ENCODE peak calls at places on chromosomes 1 and 21, in nine cellular contexts. One of them, this sample, is unnamed.

GRCh38 chr21:21230672-21231071 is 232.5 kb downstream of the NCAM2 start:
- DNase-seq in BE2C: no peak
- DNase-seq in HFF-Myc: no peak
- DNase-seq in ovary: no peak
- DNase-seq in osteocyte: no peak
- DNase-seq in nephron progenitor cell: no peak
- DNase-seq in thoracic aorta: no peak
- DNase-seq in right atrium auricular region: no peak
- DNase-seq in BJ: no peak
- DNase-seq in this sample: no peak

GRCh38 chr1:2181752-2182151 is 12.8 kb downstream of the FAAP20 start:
- DNase-seq in BE2C: no peak
- DNase-seq in HFF-Myc: no peak
- DNase-seq in ovary: no peak
- DNase-seq in osteocyte: no peak
- DNase-seq in nephron progenitor cell: no peak
- DNase-seq in thoracic aorta: no peak
- DNase-seq in right atrium auricular region: no peak
- DNase-seq in BJ: no peak
- DNase-seq in this sample: no peak

GRCh38 chr1:111190931-111191451 is 9.5 kb downstream of the DENND2D start:
- DNase-seq in BE2C: no peak
- DNase-seq in HFF-Myc: no peak
- DNase-seq in ovary: no peak
- DNase-seq in osteocyte: no peak
- DNase-seq in nephron progenitor cell: no peak
- DNase-seq in thoracic aorta: no peak
- DNase-seq in right atrium auricular region: no peak
- DNase-seq in BJ: no peak
- DNase-seq in this sample: no peak

GRCh38 chr1:112517646-112518045 is 8.9 kb downstream of the WNT2B start:
- DNase-seq in BE2C: no peak
- DNase-seq in HFF-Myc: no peak
- DNase-seq in ovary: no peak
- DNase-seq in osteocyte: no peak
- DNase-seq in nephron progenitor cell: no peak
- DNase-seq in thoracic aorta: no peak
- DNase-seq in right atrium auricular region: no peak
- DNase-seq in BJ: no peak
- DNase-seq in this sample: no peak

GRCh38 chr21:43727571-43728466 is 8.9 kb downstream of the PDXK start:
- DNase-seq in BE2C: no peak
- DNase-seq in HFF-Myc: no peak
- DNase-seq in ovary: peak
- DNase-seq in osteocyte: no peak
- DNase-seq in nephron progenitor cell: no peak
- DNase-seq in thoracic aorta: no peak
- DNase-seq in right atrium auricular region: no peak
- DNase-seq in BJ: no peak
- DNase-seq in this sample: no peak

GRCh38 chr1:159922499-159923202 is 2.7 kb downstream of the TAGLN2 start:
- DNase-seq in BE2C: peak
- DNase-seq in HFF-Myc: no peak
- DNase-seq in ovary: peak
- DNase-seq in osteocyte: no peak
- DNase-seq in nephron progenitor cell: no peak
- DNase-seq in thoracic aorta: no peak
- DNase-seq in right atrium auricular region: no peak
- DNase-seq in BJ: no peak
- DNase-seq in this sample: peak

GRCh38 chr1:3174487-3175247 is 105.7 kb downstream of the PRDM16 start:
- DNase-seq in BE2C: no peak
- DNase-seq in HFF-Myc: no peak
- DNase-seq in ovary: peak
- DNase-seq in osteocyte: no peak
- DNase-seq in nephron progenitor cell: no peak
- DNase-seq in thoracic aorta: peak
- DNase-seq in right atrium auricular region: peak
- DNase-seq in BJ: no peak
- DNase-seq in this sample: no peak

GRCh38 chr1:205379056-205379455 is 22.3 kb upstream of the KLHDC8A start:
- DNase-seq in BE2C: no peak
- DNase-seq in HFF-Myc: no peak
- DNase-seq in ovary: no peak
- DNase-seq in osteocyte: no peak
- DNase-seq in nephron progenitor cell: no peak
- DNase-seq in thoracic aorta: no peak
- DNase-seq in right atrium auricular region: peak
- DNase-seq in BJ: no peak
- DNase-seq in this sample: no peak

GRCh38 chr1:2379733-2380404 is 11.5 kb downstream of the MORN1 start:
- DNase-seq in BE2C: no peak
- DNase-seq in HFF-Myc: no peak
- DNase-seq in ovary: peak
- DNase-seq in osteocyte: no peak
- DNase-seq in nephron progenitor cell: peak
- DNase-seq in thoracic aorta: no peak
- DNase-seq in right atrium auricular region: no peak
- DNase-seq in BJ: no peak
- DNase-seq in this sample: no peak

GRCh38 chr1:119675349-119676343 is 27.6 kb upstream of the ZNF697 start:
- DNase-seq in BE2C: peak
- DNase-seq in HFF-Myc: peak
- DNase-seq in ovary: peak
- DNase-seq in osteocyte: peak
- DNase-seq in nephron progenitor cell: peak
- DNase-seq in thoracic aorta: peak
- DNase-seq in right atrium auricular region: peak
- DNase-seq in BJ: no peak
- DNase-seq in this sample: peak

GRCh38 chr1:86502721-86503430 is 34.1 kb downstream of the CLCA1 start:
- DNase-seq in BE2C: no peak
- DNase-seq in HFF-Myc: no peak
- DNase-seq in ovary: peak
- DNase-seq in osteocyte: no peak
- DNase-seq in nephron progenitor cell: peak
- DNase-seq in thoracic aorta: no peak
- DNase-seq in right atrium auricular region: no peak
- DNase-seq in BJ: no peak
- DNase-seq in this sample: peak

GRCh38 chr1:205446828-205447227 is 9.0 kb downstream of the BLACAT1 start:
- DNase-seq in BE2C: no peak
- DNase-seq in HFF-Myc: no peak
- DNase-seq in ovary: no peak
- DNase-seq in osteocyte: no peak
- DNase-seq in nephron progenitor cell: no peak
- DNase-seq in thoracic aorta: no peak
- DNase-seq in right atrium auricular region: no peak
- DNase-seq in BJ: no peak
- DNase-seq in this sample: peak

GRCh38 chr1:64405833-64406232 is 64.1 kb upstream of the CACHD1 start:
- DNase-seq in BE2C: no peak
- DNase-seq in HFF-Myc: no peak
- DNase-seq in ovary: no peak
- DNase-seq in osteocyte: no peak
- DNase-seq in nephron progenitor cell: no peak
- DNase-seq in thoracic aorta: no peak
- DNase-seq in right atrium auricular region: no peak
- DNase-seq in BJ: no peak
- DNase-seq in this sample: no peak

GRCh38 chr1:147676306-147677085 is 6.2 kb upstream of the ACP6 start:
- DNase-seq in BE2C: no peak
- DNase-seq in HFF-Myc: no peak
- DNase-seq in ovary: no peak
- DNase-seq in osteocyte: no peak
- DNase-seq in nephron progenitor cell: no peak
- DNase-seq in thoracic aorta: no peak
- DNase-seq in right atrium auricular region: no peak
- DNase-seq in BJ: no peak
- DNase-seq in this sample: no peak

GRCh38 chr21:46018615-46019014 is 37.0 kb downstream of the COL6A1 start:
- DNase-seq in BE2C: no peak
- DNase-seq in HFF-Myc: no peak
- DNase-seq in ovary: no peak
- DNase-seq in osteocyte: peak
- DNase-seq in nephron progenitor cell: no peak
- DNase-seq in thoracic aorta: no peak
- DNase-seq in right atrium auricular region: no peak
- DNase-seq in BJ: no peak
- DNase-seq in this sample: no peak

GRCh38 chr1:243416510-243416909 is 160.7 kb downstream of the SDCCAG8 start:
- DNase-seq in BE2C: no peak
- DNase-seq in HFF-Myc: no peak
- DNase-seq in ovary: no peak
- DNase-seq in osteocyte: no peak
- DNase-seq in nephron progenitor cell: no peak
- DNase-seq in thoracic aorta: no peak
- DNase-seq in right atrium auricular region: no peak
- DNase-seq in BJ: no peak
- DNase-seq in this sample: no peak

DNA sequence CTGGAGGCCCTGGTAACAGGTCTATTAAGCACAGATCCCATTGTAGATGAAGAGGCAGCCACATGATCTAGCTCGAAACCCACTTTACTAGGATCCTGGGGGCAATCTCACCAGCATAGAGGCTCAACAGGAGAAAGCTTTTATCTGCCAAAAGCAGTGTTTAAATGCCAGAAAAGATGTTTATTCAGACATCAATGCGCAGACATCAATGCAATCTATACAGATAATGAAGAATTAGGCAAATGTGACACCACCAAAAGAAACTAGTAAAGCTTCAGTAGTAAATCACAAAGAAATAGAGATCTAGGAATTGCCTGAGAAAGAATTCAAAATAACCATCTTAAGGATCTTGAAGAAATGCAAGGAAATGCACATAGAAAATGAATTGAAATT is 32.5 kb downstream of the OR6Y1 start:
- DNase-seq in BE2C: no peak
- DNase-seq in HFF-Myc: no peak
- DNase-seq in ovary: no peak
- DNase-seq in osteocyte: no peak
- DNase-seq in nephron progenitor cell: no peak
- DNase-seq in thoracic aorta: no peak
- DNase-seq in right atrium auricular region: no peak
- DNase-seq in BJ: no peak
- DNase-seq in this sample: no peak
- TF ChIP-seq CTCF in BE2C: no peak
- TF ChIP-seq CTCF in HFF-Myc: no peak
- TF ChIP-seq CTCF in ovary: no peak
- TF ChIP-seq CTCF in osteocyte: no peak
- TF ChIP-seq CTCF in nephron progenitor cell: no peak
- TF ChIP-seq CTCF in thoracic aorta: no peak
- TF ChIP-seq CTCF in right atrium auricular region: no peak
- TF ChIP-seq CTCF in BJ: no peak
- TF ChIP-seq CTCF in this sample: no peak

DNA sequence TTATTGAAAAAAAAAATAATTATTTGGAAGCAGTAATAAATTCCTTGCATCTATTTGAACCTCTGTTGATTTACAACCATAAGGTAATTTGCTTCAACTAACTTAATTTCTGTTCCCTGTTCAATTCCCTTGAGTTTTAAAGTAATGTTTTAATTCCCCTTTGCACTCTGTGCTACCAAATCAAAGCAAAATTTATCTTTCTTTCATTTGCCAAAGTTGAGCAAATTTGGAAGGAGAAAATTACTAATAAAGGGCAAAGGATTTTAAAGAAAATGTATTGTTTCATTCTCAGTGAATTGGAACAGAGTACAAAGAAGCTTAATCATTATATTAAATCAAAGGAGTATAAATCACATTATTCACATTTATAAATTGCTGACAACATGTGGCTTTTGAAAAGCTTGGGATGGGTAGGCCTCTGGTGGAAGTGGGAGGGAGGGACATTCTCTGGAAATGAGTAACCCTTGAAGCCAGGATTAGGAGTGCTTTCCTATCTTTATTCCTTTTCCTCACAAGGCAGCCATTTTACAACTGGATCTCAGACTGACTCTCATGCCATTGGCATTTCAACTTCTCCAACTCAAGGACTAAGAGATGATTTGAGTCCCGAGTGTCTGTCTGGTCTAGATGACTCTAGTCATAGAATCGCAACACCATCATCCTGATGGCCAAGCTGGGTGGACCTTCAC is 331.6 kb upstream of the DUSP10 start:
- DNase-seq in BE2C: peak
- DNase-seq in HFF-Myc: no peak
- DNase-seq in ovary: no peak
- DNase-seq in osteocyte: no peak
- DNase-seq in nephron progenitor cell: no peak
- DNase-seq in thoracic aorta: no peak
- DNase-seq in right atrium auricular region: no peak
- DNase-seq in BJ: peak
- DNase-seq in this sample: no peak
- TF ChIP-seq CTCF in BE2C: peak
- TF ChIP-seq CTCF in HFF-Myc: no peak
- TF ChIP-seq CTCF in ovary: no peak
- TF ChIP-seq CTCF in osteocyte: no peak
- TF ChIP-seq CTCF in nephron progenitor cell: no peak
- TF ChIP-seq CTCF in thoracic aorta: no peak
- TF ChIP-seq CTCF in right atrium auricular region: no peak
- TF ChIP-seq CTCF in BJ: peak
- TF ChIP-seq CTCF in this sample: no peak

GRCh38 chr1:165828103-165828558 is 717 bp downstream of the UCK2 start:
- DNase-seq in BE2C: peak
- DNase-seq in HFF-Myc: no peak
- DNase-seq in ovary: peak
- DNase-seq in osteocyte: peak
- DNase-seq in nephron progenitor cell: peak
- DNase-seq in thoracic aorta: no peak
- DNase-seq in right atrium auricular region: no peak
- DNase-seq in BJ: no peak
- DNase-seq in this sample: peak
- TF ChIP-seq CTCF in BE2C: peak
- TF ChIP-seq CTCF in HFF-Myc: no peak
- TF ChIP-seq CTCF in ovary: no peak
- TF ChIP-seq CTCF in osteocyte: peak
- TF ChIP-seq CTCF in nephron progenitor cell: no peak
- TF ChIP-seq CTCF in thoracic aorta: no peak
- TF ChIP-seq CTCF in right atrium auricular region: no peak
- TF ChIP-seq CTCF in BJ: no peak
- TF ChIP-seq CTCF in this sample: no peak

GRCh38 chr1:190619724-190620123 is 142.1 kb upstream of the BRINP3 start:
- DNase-seq in BE2C: no peak
- DNase-seq in HFF-Myc: no peak
- DNase-seq in ovary: no peak
- DNase-seq in osteocyte: no peak
- DNase-seq in nephron progenitor cell: no peak
- DNase-seq in thoracic aorta: no peak
- DNase-seq in right atrium auricular region: no peak
- DNase-seq in BJ: no peak
- DNase-seq in this sample: no peak

DNA sequence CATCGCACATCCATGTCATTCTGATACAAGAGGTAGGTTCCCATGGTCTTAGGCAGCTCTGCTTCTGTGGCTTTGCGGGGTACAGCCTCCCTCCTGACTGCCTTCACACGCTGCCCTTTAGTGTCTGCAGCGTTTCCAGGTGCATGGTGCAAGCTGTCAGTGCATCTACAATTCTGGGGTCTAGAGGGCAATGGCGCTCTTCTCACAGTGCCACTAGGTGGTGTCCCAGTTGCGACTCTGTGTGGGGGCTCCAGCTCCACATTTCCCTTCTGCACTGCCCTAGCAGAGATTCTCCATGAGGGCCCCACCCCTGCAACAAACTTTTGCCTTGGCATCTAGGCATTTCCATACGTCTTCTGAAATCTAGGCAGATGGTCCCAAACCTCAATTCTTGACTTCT is 138.2 kb upstream of the BRINP3 start:
- DNase-seq in BE2C: no peak
- DNase-seq in HFF-Myc: no peak
- DNase-seq in ovary: no peak
- DNase-seq in osteocyte: no peak
- DNase-seq in nephron progenitor cell: no peak
- DNase-seq in thoracic aorta: no peak
- DNase-seq in right atrium auricular region: no peak
- DNase-seq in BJ: no peak
- DNase-seq in this sample: no peak
- TF ChIP-seq CTCF in BE2C: peak
- TF ChIP-seq CTCF in HFF-Myc: no peak
- TF ChIP-seq CTCF in ovary: no peak
- TF ChIP-seq CTCF in osteocyte: no peak
- TF ChIP-seq CTCF in nephron progenitor cell: no peak
- TF ChIP-seq CTCF in thoracic aorta: no peak
- TF ChIP-seq CTCF in right atrium auricular region: no peak
- TF ChIP-seq CTCF in BJ: no peak
- TF ChIP-seq CTCF in this sample: no peak